ENCODE peak calls at places on chromosomes 11 and 22, in nine cellular contexts. M is SJSA1, N is A549, U is pancreas, I is tibial artery, K is Peyer's patch, F is heart right ventricle, P is H1, H is kidney. J is an unnamed sample. For H3K4me1, the result is how much of the 10 kb centered on the place peaks cover.

GRCh38 chr11:57662893-57663292 is 5.0 kb upstream of the ZDHHC5 start:
- DNase-seq in U (no peak), I (no peak), K (no peak), N (peak), M (no peak), P (no peak), H (no peak), F (no peak), J (no peak)

GRCh38 chr11:96964661-96965060 is 574.8 kb downstream of the JRKL start:
- DNase-seq in H (no peak), F (no peak), M (no peak), U (no peak), K (no peak), I (no peak), P (no peak), N (peak), J (no peak)

GRCh38 chr11:102494216-102494615 is 36.3 kb downstream of the MMP7 start:
- DNase-seq in P (no peak), I (no peak), H (no peak), U (no peak), F (no peak), N (peak), K (no peak), M (peak), J (no peak)

GRCh38 chr11:129640671-129641070 is 175.0 kb upstream of the TMEM45B start:
- DNase-seq in F (no peak), P (no peak), M (no peak), K (no peak), H (no peak), I (no peak), N (no peak), U (no peak), J (no peak)

GRCh38 chr11:120773501-120774031 is 250.3 kb upstream of the TBCEL start:
- DNase-seq in M (peak), I (no peak), P (no peak), F (no peak), U (no peak), K (no peak), H (no peak), N (no peak), J (no peak)

GRCh38 chr11:107916671-107917241 is 11.5 kb upstream of the RAB39A start:
- DNase-seq in M (no peak), F (no peak), N (no peak), P (no peak), U (no peak), K (no peak), I (no peak), H (no peak), J (no peak)

GRCh38 chr11:71563401-71563800 is 2.0 kb upstream of the KRTAP5-10 start:
- DNase-seq in K (peak), I (no peak), U (no peak), P (no peak), M (peak), F (no peak), H (no peak), N (peak), J (no peak)

GRCh38 chr11:6992457-6993431 is 27.4 kb downstream of the ZNF214 start:
- DNase-seq in H (no peak), I (no peak), N (no peak), M (peak), F (no peak), P (no peak), K (no peak), U (no peak), J (no peak)

GRCh38 chr11:3095712-3096361 is 38.6 kb upstream of the CARS1 start:
- DNase-seq in M (peak), N (no peak), H (peak), P (peak), K (no peak), I (peak), U (no peak), F (peak), J (no peak)

GRCh38 chr22:26579331-26579886 is 10.5 kb downstream of the TPST2 start:
- DNase-seq in U (no peak), P (no peak), I (no peak), K (peak), F (peak), H (no peak), N (no peak), M (no peak), J (peak)

GRCh38 chr11:134346101-134346975 is 14.6 kb downstream of the GLB1L2 start:
- DNase-seq in M (no peak), H (no peak), P (peak), I (no peak), N (no peak), K (no peak), F (no peak), U (no peak), J (no peak)

GRCh38 chr11:12599408-12600143 is 74.6 kb upstream of the TEAD1 start:
- DNase-seq in K (no peak), I (peak), M (no peak), F (peak), N (peak), P (peak), H (peak), U (peak), J (no peak)

GRCh38 chr11:121890377-121890776 is 225.6 kb downstream of the BLID start:
- DNase-seq in M (no peak), N (no peak), H (no peak), K (no peak), I (no peak), F (no peak), P (no peak), U (no peak), J (no peak)

GRCh38 chr22:26259510-26259909 is 90.2 kb downstream of the SEZ6L start:
- DNase-seq in F (no peak), M (peak), P (peak), N (peak), U (no peak), H (no peak), K (no peak), I (no peak), J (no peak)

GRCh38 chr11:41058138-41058537 is 401.3 kb downstream of the LRRC4C start:
- DNase-seq in P (no peak), M (no peak), N (no peak), K (no peak), U (no peak), H (peak), F (no peak), I (no peak), J (no peak)

GRCh38 chr11:78940500-78941225 is 366.0 kb upstream of the NARS2 start:
- DNase-seq in F (no peak), U (no peak), H (no peak), N (no peak), K (no peak), P (peak), M (no peak), I (no peak), J (no peak)

GRCh38 chr11:131179867-131180266 is 190.5 kb upstream of the NTM start:
- DNase-seq in P (no peak), K (no peak), F (no peak), I (no peak), N (no peak), H (no peak), M (no peak), U (no peak), J (no peak)

GRCh38 chr11:71305451-71306125 is 53.2 kb upstream of the SHANK2 start:
- DNase-seq in F (no peak), P (peak), H (no peak), I (no peak), M (no peak), N (no peak), K (no peak), U (no peak), J (no peak)

GRCh38 chr11:125062196-125062930 is 742 bp upstream of the SLC37A2 start:
- DNase-seq in F (no peak), H (peak), P (peak), M (no peak), I (no peak), K (no peak), U (no peak), N (no peak), J (no peak)

GRCh38 chr22:38465673-38466490 is 2.0 kb upstream of the KDELR3 start:
- DNase-seq in H (peak), P (no peak), M (no peak), K (no peak), N (no peak), U (no peak), I (no peak), F (no peak), J (no peak)

GRCh38 chr11:73995731-73996130 is 13.1 kb upstream of the UCP2 start:
- DNase-seq in H (no peak), F (no peak), M (no peak), K (no peak), U (no peak), I (no peak), P (no peak), N (no peak), J (peak)

GRCh38 chr11:69636512-69636866 is 4.5 kb upstream of the CCND1 start:
- DNase-seq in N (peak), M (peak), F (peak), U (peak), P (peak), K (no peak), H (peak), I (peak), J (no peak)

GRCh38 chr11:24794064-24794463 is 297.2 kb downstream of the LUZP2 start:
- DNase-seq in N (no peak), M (no peak), F (no peak), H (no peak), U (no peak), K (no peak), P (no peak), I (no peak), J (no peak)

GRCh38 chr22:46390652-46391301 is 55.3 kb downstream of the TRMU start:
- DNase-seq in P (no peak), K (no peak), U (peak), F (peak), I (peak), M (peak), H (peak), N (no peak), J (no peak)

GRCh38 chr11:96393753-96394348 is 4.0 kb downstream of the JRKL start:
- DNase-seq in U (no peak), F (no peak), H (no peak), N (peak), I (no peak), M (no peak), P (no peak), K (no peak), J (no peak)

GRCh38 chr22:24145446-24146189 is 35.7 kb upstream of the SUSD2 start:
- DNase-seq in F (no peak), U (no peak), N (no peak), K (no peak), H (no peak), I (no peak), P (no peak), M (no peak), J (no peak)

GRCh38 chr11:64536396-64536935 is 54.6 kb upstream of the SLC22A12 start:
- DNase-seq in H (peak), P (no peak), N (no peak), I (peak), U (no peak), M (peak), K (no peak), F (no peak), J (no peak)

GRCh38 chr11:60184824-60185511 is 2.1 kb upstream of the MS4A6A start:
- DNase-seq in N (no peak), I (no peak), P (no peak), H (no peak), K (no peak), F (no peak), M (no peak), U (no peak), J (no peak)

GRCh38 chr22:26482171-26482570 is 1.4 kb downstream of the HPS4 start:
- DNase-seq in M (no peak), I (no peak), P (no peak), K (no peak), N (no peak), H (no peak), U (no peak), F (no peak), J (no peak)

GRCh38 chr22:31556627-31557203 is 60.4 kb downstream of the SFI1 start:
- DNase-seq in F (no peak), K (no peak), N (peak), I (no peak), H (no peak), P (no peak), M (peak), U (no peak), J (no peak)

GRCh38 chr11:8577791-8578581 is 16.0 kb downstream of the STK33 start:
- DNase-seq in M (no peak), U (no peak), F (no peak), I (no peak), N (no peak), K (no peak), P (no peak), H (no peak), J (no peak)

GRCh38 chr22:20396639-20397038 is 2.7 kb downstream of the ZNF74 start:
- DNase-seq in P (no peak), F (no peak), K (no peak), M (peak), I (no peak), H (no peak), U (no peak), N (no peak), J (no peak)

GRCh38 chr11:27183672-27184457 is 143.2 kb downstream of the BBOX1 start:
- DNase-seq in N (peak), I (peak), U (peak), P (no peak), M (peak), H (no peak), F (no peak), K (peak), J (peak)

GRCh38 chr11:61688368-61689163 is 8.4 kb downstream of the DAGLA start:
- DNase-seq in M (no peak), F (peak), K (no peak), U (peak), N (no peak), H (peak), I (peak), P (no peak), J (no peak)

GRCh38 chr11:117187799-117188481 is 9.4 kb downstream of the SIDT2 start:
- DNase-seq in M (no peak), F (no peak), P (no peak), K (no peak), H (peak), U (no peak), N (no peak), I (peak), J (no peak)

GRCh38 chr22:24554316-24555159 is at the start of gene GUCD1:
- DNase-seq in K (peak), N (no peak), M (peak), H (no peak), F (no peak), I (peak), P (no peak), U (peak), J (no peak)

GRCh38 chr11:33742249-33742851 is 6.1 kb upstream of the CD59 start:
- DNase-seq in P (no peak), H (no peak), F (no peak), N (no peak), M (no peak), I (no peak), K (no peak), U (no peak), J (no peak)

GRCh38 chr11:68840661-68841653 is 759 bp downstream of the CPT1A start:
- DNase-seq in P (peak), H (peak), F (peak), M (peak), I (peak), U (peak), N (peak), K (peak), J (no peak)

GRCh38 chr11:102332611-102332994 is 14.4 kb upstream of the BIRC2 start:
- DNase-seq in M (no peak), K (no peak), I (no peak), H (no peak), N (no peak), P (no peak), U (no peak), F (no peak), J (no peak)

GRCh38 chr11:75317446-75318122 is 33.9 kb downstream of the ARRB1 start:
- DNase-seq in K (no peak), M (no peak), N (no peak), H (peak), I (no peak), P (no peak), U (no peak), F (no peak), J (no peak)

GRCh38 chr11:75315439-75315805 is 36.0 kb downstream of the ARRB1 start:
- DNase-seq in N (no peak), I (no peak), F (no peak), K (no peak), M (no peak), H (peak), P (no peak), U (no peak), J (no peak)

GRCh38 chr11:75313457-75314272 is 37.8 kb downstream of the ARRB1 start:
- DNase-seq in M (no peak), N (no peak), K (no peak), H (peak), F (peak), U (no peak), I (peak), P (no peak), J (no peak)

GRCh38 chr11:75312346-75312745 is 39.1 kb downstream of the ARRB1 start:
- DNase-seq in U (no peak), P (no peak), M (no peak), H (no peak), F (no peak), K (no peak), N (no peak), I (no peak), J (no peak)

GRCh38 chr11:75314771-75315438 is 36.6 kb downstream of the ARRB1 start:
- DNase-seq in M (no peak), H (peak), P (no peak), F (no peak), U (no peak), I (no peak), N (no peak), K (no peak), J (no peak)
- H3K4me1 ChIP-seq in M (under half), H (under half), P (under half), F (half or more), U (under half), I (under half), N (under half), K (under half), J (under half)

DNA sequence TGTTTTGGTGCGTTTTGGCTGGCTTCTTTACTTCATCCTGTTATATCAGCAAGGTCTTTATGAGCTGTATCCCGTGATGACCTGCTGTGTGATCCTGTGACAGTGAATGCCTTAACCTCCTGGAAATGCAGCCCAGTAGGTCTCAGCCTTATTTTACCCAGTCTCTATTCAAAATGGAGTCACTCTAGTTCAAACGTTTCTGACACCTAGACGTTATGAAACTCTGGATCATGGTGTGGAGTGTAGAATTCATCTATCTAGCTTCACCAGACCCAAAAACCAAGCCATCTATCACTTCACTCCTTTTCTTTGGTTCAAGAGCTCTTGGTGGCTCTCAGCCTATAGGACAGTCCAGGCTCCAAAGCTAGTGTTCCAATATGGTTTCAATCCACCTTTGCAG is 28.2 kb upstream of the ZDHHC13 start:
- DNase-seq in H (no peak), F (no peak), N (no peak), P (no peak), K (no peak), I (no peak), U (no peak), M (no peak), J (no peak)
- H3K27ac ChIP-seq in H (no peak), F (no peak), N (no peak), P (no peak), K (no peak), I (no peak), U (no peak), M (no peak), J (no peak)

DNA sequence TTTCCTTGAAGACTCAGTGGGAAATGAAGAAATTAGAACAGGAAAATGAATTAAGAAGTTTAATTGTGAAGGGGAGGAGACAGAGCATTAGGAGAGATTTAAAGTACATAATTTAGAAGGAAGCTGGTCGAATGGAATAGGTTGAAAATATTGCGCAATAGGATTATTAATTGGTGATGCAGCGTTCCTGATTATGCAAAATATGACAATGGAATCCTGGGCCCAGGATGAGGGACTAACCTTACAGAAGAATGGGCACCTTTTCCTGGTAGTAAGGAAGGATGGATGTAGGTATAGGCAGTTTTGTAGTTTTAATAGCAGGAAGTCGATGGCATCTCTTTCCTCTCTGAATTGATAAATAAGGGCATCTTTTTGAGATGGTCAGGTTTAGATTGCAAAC is 7.8 kb downstream of the TTC12 start:
- DNase-seq in M (no peak), P (no peak), N (no peak), K (no peak), U (no peak), F (no peak), H (no peak), I (no peak), J (no peak)
- H3K4me1 ChIP-seq in M (under half), P (under half), N (under half), K (under half), U (under half), F (under half), H (under half), I (under half), J (under half)

GRCh38 chr11:47477323-47477722 is 28.4 kb upstream of the RAPSN start:
- DNase-seq in K (no peak), N (no peak), U (no peak), P (no peak), M (no peak), I (no peak), F (no peak), H (no peak), J (no peak)
- H3K27ac ChIP-seq in K (no peak), N (no peak), U (no peak), P (no peak), M (no peak), I (no peak), F (no peak), H (no peak), J (no peak)

DNA sequence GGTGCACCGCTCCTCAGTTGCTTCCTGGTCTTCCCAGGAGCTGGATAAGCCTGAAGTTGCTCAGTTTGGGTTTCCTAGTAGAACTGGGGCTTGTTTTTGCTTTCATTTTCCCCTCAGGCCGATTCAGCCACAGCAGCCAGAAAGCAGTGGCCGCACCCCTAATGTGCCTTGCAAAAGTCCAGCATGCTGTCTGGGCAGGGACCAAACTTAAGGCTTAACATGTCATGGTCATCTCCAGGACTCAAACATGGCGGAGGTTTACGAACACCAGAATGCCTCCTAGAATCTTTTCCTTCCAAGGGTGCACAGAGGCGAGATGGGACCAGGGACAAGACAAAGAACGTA is 2.5 kb downstream of the GNG3 start:
- DNase-seq in I (no peak), K (no peak), M (no peak), N (no peak), H (no peak), U (no peak), F (no peak), P (no peak), J (no peak)
- H3K4me1 ChIP-seq in I (under half), K (under half), M (under half), N (half or more), H (under half), U (under half), F (under half), P (under half), J (under half)